ENCODE peak calls at places on chromosomes 1 and 21, in eight cellular contexts. P is ACHN; H is naive thymus-derived CD8-positive, alpha-beta T cell; A is posterior cingulate gyrus; R is mucosa of gallbladder; X is activated CD8-positive, alpha-beta T cell treated with anti-CD3 and anti-CD28 coated beads, Interleukin-2, amount 10 ng/mL, durations not matched to agents 7 days and 5 days; J is non-pigmented ciliary epithelial cell; G is T-helper 1 cell. F is an unnamed sample.

GRCh38 chr21:15441999-15442398 is 287.8 kb upstream of the USP25 start:
- DNase-seq in X (no peak), J (no peak), A (no peak), P (no peak), R (no peak), G (no peak), H (no peak), F (no peak)

GRCh38 chr1:199723557-199723956 is 304.0 kb upstream of the NR5A2 start:
- DNase-seq in J (no peak), A (no peak), R (no peak), G (no peak), X (no peak), H (no peak), P (no peak), F (no peak)

GRCh38 chr1:237562247-237562823 is 328.4 kb downstream of the ZP4 start:
- DNase-seq in R (no peak), H (peak; percentile 52), X (no peak), P (peak; percentile 78), J (peak; percentile 49), A (no peak), G (no peak), F (peak; percentile 6)

GRCh38 chr1:248102847-248103246 is 7.9 kb downstream of the OR2L13 start:
- DNase-seq in J (no peak), G (no peak), R (no peak), P (no peak), X (no peak), A (no peak), H (no peak), F (no peak)

GRCh38 chr1:223802032-223802431 is 43.7 kb downstream of the TP53BP2 start:
- DNase-seq in G (no peak), A (peak; percentile 47), J (no peak), X (no peak), R (no peak), H (no peak), P (no peak), F (no peak)

GRCh38 chr1:235397733-235398132 is 30.5 kb downstream of the TBCE start:
- DNase-seq in A (no peak), R (no peak), X (no peak), J (peak; percentile 55), P (no peak), H (no peak), G (no peak), F (no peak)

GRCh38 chr1:77378723-77379533 is 97.1 kb downstream of the AK5 start:
- DNase-seq in G (no peak), H (peak; percentile 3), R (no peak), X (no peak), J (no peak), P (no peak), A (no peak), F (no peak)

GRCh38 chr1:236677641-236678235 is 8.6 kb upstream of the ACTN2 start:
- DNase-seq in H (no peak), R (no peak), P (no peak), G (no peak), J (no peak), X (no peak), A (no peak), F (no peak)

GRCh38 chr1:228664399-228664914 is 70.8 kb upstream of the RHOU start:
- DNase-seq in A (peak; percentile 81), H (peak; percentile 81), P (peak; percentile 69), X (peak; percentile 86), G (peak; percentile 61), R (peak; percentile 85), J (peak; percentile 13), F (peak; percentile 75)

GRCh38 chr1:87327362-87328120 is 1.1 kb upstream of the LMO4 start:
- DNase-seq in G (no peak), P (peak; percentile 11), J (no peak), R (no peak), H (no peak), X (no peak), A (no peak), F (no peak)

GRCh38 chr21:39377444-39378050 is 28.7 kb upstream of the HMGN1 start:
- DNase-seq in A (no peak), G (no peak), P (no peak), J (no peak), X (no peak), H (no peak), R (no peak), F (no peak)

GRCh38 chr1:113031060-113031933 is 41.7 kb upstream of the LRIG2 start:
- DNase-seq in P (no peak), G (no peak), X (no peak), H (no peak), A (no peak), J (no peak), R (no peak), F (no peak)

GRCh38 chr1:235161685-235162327 is 756 bp upstream of the RBM34 start:
- DNase-seq in J (no peak), R (no peak), H (no peak), G (no peak), A (no peak), X (no peak), P (no peak), F (no peak)

GRCh38 chr1:47688161-47688560 is 250.3 kb downstream of the FOXD2 start:
- DNase-seq in G (no peak), X (no peak), R (no peak), H (no peak), J (no peak), A (no peak), P (no peak), F (no peak)

GRCh38 chr1:6969106-6969505 is 183.9 kb downstream of the CAMTA1 start:
- DNase-seq in A (no peak), G (no peak), R (no peak), H (peak; percentile 7), P (no peak), J (peak; percentile 44), X (peak; percentile 52), F (no peak)

GRCh38 chr21:37253991-37254390 is 13.1 kb downstream of the VPS26C start:
- DNase-seq in A (no peak), X (no peak), G (no peak), J (no peak), R (no peak), P (no peak), H (no peak), F (no peak)

GRCh38 chr1:2624735-2625300 is 8.0 kb downstream of the MMEL1 start:
- DNase-seq in P (no peak), A (no peak), X (no peak), G (no peak), J (no peak), R (no peak), H (no peak), F (no peak)

GRCh38 chr1:111924786-111925185 is 64.7 kb downstream of the KCND3 start:
- DNase-seq in H (no peak), X (no peak), J (no peak), G (no peak), R (no peak), P (no peak), A (no peak), F (no peak)

GRCh38 chr21:42061866-42062542 is 9.1 kb upstream of the UMODL1 start:
- DNase-seq in P (no peak), R (no peak), H (no peak), J (no peak), G (peak; percentile 71), X (peak; percentile 79), A (no peak), F (peak; percentile 78)

F was measured in effector CD4-positive, alpha-beta T cell.